ENCODE peak calls at places on chromosomes 16 and 17, in four cellular contexts. Z is dorsolateral prefrontal cortex, R is SJSA1, A is epithelial cell of proximal tubule. O is an unnamed sample.

GRCh38 chr17:37212184-37212583 is 163.6 kb upstream of the C17orf78 start:
- DNase-seq in Z (no peak), R (no peak), A (no peak), O (no peak)

GRCh38 chr17:56710986-56711385 is 117.5 kb downstream of the NOG start:
- DNase-seq in Z (no peak), R (no peak), A (no peak), O (no peak)

GRCh38 chr16:80384862-80385261 is 155.9 kb upstream of the DYNLRB2 start:
- DNase-seq in Z (no peak), R (no peak), A (no peak), O (no peak)

GRCh38 chr16:24165273-24165672 is 90.9 kb upstream of the CACNG3 start:
- DNase-seq in Z (no peak), R (no peak), A (no peak), O (no peak)

GRCh38 chr17:77622627-77623026 is 335.9 kb upstream of the TNRC6C start:
- DNase-seq in Z (no peak), R (no peak), A (no peak), O (no peak)

GRCh38 chr16:26598061-26598460 is 468.7 kb upstream of the C16orf82 start:
- DNase-seq in Z (peak), R (no peak), A (no peak), O (peak)

GRCh38 chr17:72725432-72726068 is 366.9 kb downstream of the SLC39A11 start:
- DNase-seq in Z (peak), R (peak), A (no peak), O (peak)

GRCh38 chr16:24430937-24431760 is 108.2 kb upstream of the RBBP6 start:
- DNase-seq in Z (no peak), R (no peak), A (no peak), O (peak)

GRCh38 chr16:24070851-24071250 is 185.3 kb upstream of the CACNG3 start:
- DNase-seq in Z (peak), R (peak), A (no peak), O (peak)

DNA sequence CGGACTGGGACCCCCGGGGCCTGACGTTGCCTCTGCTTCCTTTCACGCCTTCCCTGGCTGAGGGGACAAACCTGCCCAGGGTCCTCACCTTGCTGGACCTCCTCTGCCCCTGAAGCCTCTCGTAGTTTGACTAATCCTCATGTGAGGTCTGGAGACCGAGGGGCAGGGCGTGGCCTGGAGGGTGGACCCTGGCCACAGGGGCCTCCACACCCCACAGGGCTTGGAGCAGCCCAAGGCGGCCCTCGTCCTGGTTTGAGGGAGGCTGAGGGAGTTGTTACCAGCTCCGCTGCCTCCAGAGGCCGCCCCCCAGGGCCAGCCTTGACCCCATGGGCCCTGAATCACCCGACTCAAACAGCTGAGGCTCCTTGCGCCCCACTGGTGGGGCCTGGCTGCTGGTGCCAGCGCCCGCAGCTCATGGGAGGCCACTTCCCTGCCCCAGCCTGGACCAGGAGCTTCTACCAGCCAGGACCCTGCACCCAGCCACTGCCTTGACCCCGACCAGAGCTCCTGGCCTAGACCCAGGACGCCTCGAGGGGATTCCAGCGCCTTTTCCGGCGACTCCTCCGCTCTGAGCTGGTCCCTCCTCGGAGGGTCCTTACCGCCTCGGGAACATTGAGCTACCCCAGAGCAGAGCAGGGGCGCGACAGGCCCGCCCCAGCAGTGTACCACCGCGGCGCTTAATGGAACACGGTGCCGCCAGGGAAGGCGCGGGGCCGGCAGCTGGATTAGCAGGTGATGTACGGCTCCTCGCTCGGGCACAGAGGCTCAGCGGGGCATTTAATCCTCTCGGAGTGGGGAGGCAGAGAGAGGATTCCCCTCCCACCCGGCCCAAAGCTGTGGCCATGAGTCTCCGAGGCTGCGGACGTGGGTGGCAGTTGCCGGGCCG is 37.1 kb downstream of the GSE1 start:
- DNase-seq in Z (no peak), R (no peak), A (no peak), O (no peak)
- H3K4me3 ChIP-seq in Z (no peak), R (no peak), A (no peak), O (no peak)

GRCh38 chr17:39664581-39665561 is at the start of gene TCAP:
- DNase-seq in Z (no peak), R (no peak), A (no peak), O (no peak)
- H3K4me3 ChIP-seq in Z (no peak), R (no peak), A (no peak), O (no peak)

GRCh38 chr17:35051183-35051578 is 12.3 kb downstream of the RFFL start:
- DNase-seq in Z (no peak), R (no peak), A (no peak), O (peak)
- H3K4me3 ChIP-seq in Z (no peak), R (no peak), A (no peak), O (peak)

GRCh38 chr16:75198135-75198600 is 8.8 kb downstream of the CTRB2 start:
- DNase-seq in Z (no peak), R (peak), A (no peak), O (no peak)
- H3K4me3 ChIP-seq in Z (no peak), R (peak), A (no peak), O (no peak)

GRCh38 chr17:28045304-28045703 is 2.8 kb downstream of the NLK start:
- DNase-seq in Z (no peak), R (no peak), A (no peak), O (no peak)
- H3K4me3 ChIP-seq in Z (peak), R (no peak), A (peak), O (peak)

GRCh38 chr17:63250830-63251229 is 195.3 kb downstream of the CYB561 start:
- DNase-seq in Z (no peak), R (no peak), A (no peak), O (no peak)
- H3K4me3 ChIP-seq in Z (no peak), R (no peak), A (no peak), O (no peak)

GRCh38 chr17:9115446-9116265 is 94.3 kb downstream of the NTN1 start:
- DNase-seq in Z (peak), R (peak), A (no peak), O (no peak)
- H3K4me3 ChIP-seq in Z (peak), R (peak), A (peak), O (no peak)

DNA sequence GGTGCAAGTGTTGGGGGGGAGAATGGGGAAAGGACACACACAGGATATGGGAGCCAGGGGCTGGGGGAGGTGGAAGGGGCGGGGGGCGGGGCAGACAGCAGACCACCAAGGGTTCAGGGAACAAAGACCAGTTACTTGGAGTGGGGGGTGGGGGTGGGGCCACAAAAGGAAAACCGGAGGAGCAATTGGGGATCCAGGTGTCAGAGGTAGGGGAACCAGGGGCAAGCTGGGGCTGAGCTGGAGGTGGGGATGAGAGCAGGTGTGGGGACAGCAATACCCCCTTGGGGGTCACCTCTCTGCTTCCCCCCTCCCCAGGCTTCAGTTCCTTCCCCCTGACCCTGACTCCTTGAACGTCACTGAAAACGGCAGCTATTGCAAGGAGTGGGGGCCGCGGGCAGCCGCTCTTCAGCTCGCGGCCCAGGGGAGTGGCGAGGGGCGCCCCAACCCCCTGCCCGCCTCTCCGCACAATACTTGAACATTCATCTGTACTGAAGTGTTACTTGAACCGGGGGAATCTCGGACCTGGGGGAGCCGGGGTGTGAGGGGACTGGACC is 1.3 kb upstream of the ORAI3 start:
- DNase-seq in Z (peak), R (no peak), A (no peak), O (no peak)
- H3K4me3 ChIP-seq in Z (peak), R (peak), A (no peak), O (no peak)

GRCh38 chr17:42980274-42980765 is at the start of gene RUNDC1:
- DNase-seq in Z (peak), R (peak), A (no peak), O (peak)

GRCh38 chr17:42979511-42980273 is at the start of gene PTGES3L:
- DNase-seq in Z (peak), R (no peak), A (no peak), O (peak)

GRCh38 chr17:42980766-42981397 is 517 bp downstream of the RUNDC1 start:
- DNase-seq in Z (peak), R (peak), A (no peak), O (peak)

GRCh38 chr17:42984486-42984885 is 4.1 kb downstream of the RUNDC1 start:
- DNase-seq in Z (no peak), R (no peak), A (no peak), O (no peak)

DNA sequence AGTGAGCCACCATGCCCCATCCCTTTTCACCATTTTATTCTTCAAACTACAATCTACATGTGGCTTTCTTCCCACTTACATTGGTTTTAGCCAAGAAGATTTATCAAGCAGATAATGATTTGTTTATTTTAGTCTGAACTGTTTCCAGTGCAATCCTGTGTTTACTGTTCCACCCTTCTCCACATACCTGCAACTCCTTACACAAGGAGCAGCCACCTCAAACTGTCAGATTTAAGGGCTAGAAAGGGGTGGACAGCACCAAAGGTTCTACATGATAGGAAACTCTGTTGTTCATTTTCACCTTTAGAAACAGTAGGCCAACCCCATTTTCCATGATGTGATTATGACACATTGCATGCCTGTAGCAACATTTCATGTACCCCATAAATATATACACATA is 1.9 kb downstream of the RUNDC1 start:
- DNase-seq in Z (no peak), R (no peak), A (no peak), O (no peak)
- H3K4me3 ChIP-seq in Z (peak), R (no peak), A (no peak), O (no peak)